ENCODE peak calls at places on chromosomes 16 and 17, in six cellular contexts. X, C, R, L, V and Y are unnamed samples.

GRCh38 chr16:77276686-77277085 is 77.5 kb downstream of the SYCE1L start:
- DNase-seq in V (no peak), R (no peak), X (no peak), L (no peak), C (no peak), Y (no peak)

GRCh38 chr17:43389022-43389947 is 9.5 kb upstream of the ARL4D start:
- DNase-seq in C (peak; percentile 88), X (peak; percentile 79), R (no peak), V (peak; percentile 47), L (peak; percentile 81), Y (peak; percentile 87)

GRCh38 chr17:49989518-49989880 is 5.5 kb downstream of the DLX3 start:
- DNase-seq in C (no peak), V (no peak), R (no peak), X (no peak), L (peak; percentile 2), Y (no peak)

GRCh38 chr17:67779098-67779672 is 46.1 kb upstream of the BPTF start:
- DNase-seq in R (peak; percentile 16), L (peak; percentile 65), X (peak; percentile 61), C (peak; percentile 48), V (peak; percentile 67), Y (peak; percentile 60)

GRCh38 chr17:43011728-43012472 is 5.3 kb downstream of the IFI35 start:
- DNase-seq in V (no peak), R (no peak), L (no peak), X (no peak), C (no peak), Y (no peak)

GRCh38 chr16:20859699-20860098 is 40.5 kb downstream of the DCUN1D3 start:
- DNase-seq in R (no peak), X (no peak), V (no peak), C (no peak), L (no peak), Y (no peak)

GRCh38 chr16:58652741-58653140 is 23.1 kb upstream of the CNOT1 start:
- DNase-seq in L (peak; percentile 56), C (no peak), X (peak; percentile 60), V (no peak), R (no peak), Y (no peak)

GRCh38 chr17:80791758-80792284 is 199.8 kb upstream of the CHMP6 start:
- DNase-seq in X (peak; percentile 100), C (no peak), V (peak; percentile 60), R (peak; percentile 61), L (no peak), Y (peak; percentile 70)

GRCh38 chr17:76922967-76923366 is 54.8 kb downstream of the MGAT5B start:
- DNase-seq in V (no peak), C (no peak), X (no peak), R (no peak), L (no peak), Y (no peak)

GRCh38 chr17:47066095-47066494 is 87.0 kb upstream of the RPRML start:
- DNase-seq in V (peak; percentile 13), X (no peak), L (peak; percentile 10), C (no peak), R (no peak), Y (no peak)

GRCh38 chr17:69335018-69335417 is 8.1 kb upstream of the ABCA5 start:
- DNase-seq in X (peak; percentile 60), L (no peak), C (no peak), V (peak; percentile 39), R (no peak), Y (peak; percentile 47)

GRCh38 chr16:79981814-79982213 is 381.3 kb upstream of the MAF start:
- DNase-seq in L (no peak), R (no peak), X (no peak), C (no peak), V (no peak), Y (no peak)

GRCh38 chr16:24116989-24117388 is 139.1 kb upstream of the CACNG3 start:
- DNase-seq in L (no peak), R (no peak), X (no peak), C (no peak), V (peak; percentile 28), Y (no peak)

GRCh38 chr16:88070341-88070740 is 119.1 kb downstream of the BANP start:
- DNase-seq in R (no peak), X (no peak), V (no peak), L (no peak), C (no peak), Y (no peak)

GRCh38 chr16:77540656-77541055 is 105.8 kb upstream of the ADAMTS18 start:
- DNase-seq in X (no peak), L (no peak), R (no peak), V (no peak), C (no peak), Y (no peak)

GRCh38 chr16:81798311-81799137 is 19.4 kb downstream of the PLCG2 start:
- DNase-seq in X (no peak), V (no peak), R (no peak), C (peak; percentile 51), L (no peak), Y (peak; percentile 95)

GRCh38 chr16:65833171-65833871 is 533.2 kb upstream of the CDH5 start:
- DNase-seq in R (peak; percentile 59), L (no peak), X (peak; percentile 84), C (no peak), V (no peak), Y (no peak)

GRCh38 chr17:27389542-27390140 is 66.6 kb upstream of the KSR1 start:
- DNase-seq in L (no peak), X (no peak), R (no peak), C (no peak), V (no peak), Y (no peak)

GRCh38 chr17:81941484-81942166 is 4.5 kb upstream of the PYCR1 start:
- DNase-seq in X (no peak), V (no peak), C (no peak), R (no peak), L (peak; percentile 62), Y (no peak)

GRCh38 chr17:57862990-57863667 is 13.3 kb upstream of the MRPS23 start:
- DNase-seq in X (no peak), C (no peak), R (no peak), V (no peak), L (no peak), Y (no peak)

GRCh38 chr16:4064950-4065352 is 51.3 kb downstream of the ADCY9 start:
- DNase-seq in L (no peak), R (no peak), C (peak; percentile 59), X (no peak), V (no peak), Y (no peak)

DNA sequence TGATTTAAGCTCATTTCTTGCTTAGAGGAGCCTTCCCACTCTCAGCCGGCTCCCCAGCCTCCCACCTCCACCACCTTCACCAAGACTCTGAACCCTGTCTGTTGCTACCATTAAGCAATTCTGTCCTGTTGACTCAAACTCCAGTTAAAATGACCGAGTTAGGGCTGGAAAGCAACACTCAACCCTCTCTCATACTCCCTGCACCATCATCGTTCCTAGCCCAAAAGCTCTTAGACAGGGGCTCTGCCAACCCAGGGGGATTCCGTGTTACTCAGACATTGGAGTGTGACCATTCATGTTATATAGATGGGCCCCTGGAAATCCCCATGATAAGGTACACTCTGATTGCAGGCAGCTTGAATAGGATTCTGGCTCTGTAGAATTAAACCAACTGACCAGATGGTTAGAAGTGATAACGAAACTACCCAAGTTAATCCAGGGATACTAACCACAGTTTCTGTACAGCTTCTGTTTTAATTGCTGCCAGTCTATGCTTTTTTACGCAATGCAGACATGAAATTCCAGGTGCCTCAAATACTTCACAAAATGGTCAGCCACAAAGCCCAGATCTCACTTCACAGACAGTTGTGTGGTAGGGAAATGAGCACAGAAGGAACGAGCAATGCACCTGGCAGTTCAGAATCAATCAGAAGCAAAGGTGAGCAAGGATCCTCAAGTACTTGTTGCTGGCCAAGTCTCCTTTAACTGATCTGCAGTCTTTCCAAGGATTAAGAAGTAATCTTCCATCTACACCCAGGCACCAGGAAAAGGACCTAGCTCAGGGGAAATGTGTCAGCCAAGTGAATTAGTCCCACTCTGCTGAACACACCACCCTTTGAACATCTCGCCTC is 2.1 kb downstream of the SSTR2 start:
- DNase-seq in V (no peak), L (no peak), C (no peak), R (no peak), X (no peak), Y (peak; percentile 79)
- H3K4me3 ChIP-seq in V (no peak overlapping the region), L (peak overlapping the region; percentile 86), C (no peak overlapping the region), R (peak overlapping the region; percentile 54), X (no peak overlapping the region), Y (peak overlapping the region; percentile 59)

DNA sequence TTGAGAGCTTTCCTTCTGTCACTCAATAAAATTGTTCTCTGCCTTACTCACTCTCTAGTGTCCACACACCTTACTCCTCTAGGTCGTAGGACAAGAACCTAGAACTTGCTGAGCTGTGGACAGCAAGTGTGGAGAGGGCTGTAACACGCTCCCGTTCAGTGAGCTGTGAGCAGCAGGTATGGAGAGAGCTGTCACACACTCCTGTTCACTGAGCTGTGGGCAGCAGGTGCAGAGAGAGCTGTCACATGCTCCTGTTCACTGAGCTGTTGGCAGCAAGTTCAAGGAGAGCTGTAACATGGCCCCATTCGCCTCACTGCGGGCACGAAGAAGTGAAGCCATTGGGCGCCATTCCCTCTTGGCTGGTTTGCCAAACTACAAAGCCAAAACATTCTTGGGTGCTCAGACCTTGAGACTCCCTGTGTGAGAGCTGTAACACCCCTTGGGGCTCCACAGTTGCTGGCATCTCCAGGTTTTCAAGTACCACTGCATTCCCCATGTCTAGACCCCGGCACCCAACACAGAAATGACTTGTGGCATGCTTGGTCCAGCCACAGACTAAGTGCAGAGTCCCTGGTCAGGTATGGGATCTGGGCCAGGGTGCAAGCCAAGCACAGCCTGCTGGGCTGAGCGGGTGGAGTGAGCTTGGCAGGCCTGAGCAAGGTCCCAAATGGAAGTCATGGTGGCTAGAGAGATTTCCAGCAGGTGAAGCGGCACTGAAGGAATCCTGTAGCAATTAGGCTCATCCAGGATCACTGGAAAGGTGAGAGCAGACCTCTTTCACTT is 608.0 kb upstream of the CDH8 start:
- DNase-seq in C (no peak), R (no peak), L (no peak), V (no peak), X (no peak), Y (peak; percentile 71)
- TF ChIP-seq CTCF in C (no peak), R (no peak), L (no peak), V (no peak), X (no peak), Y (no peak)

DNA sequence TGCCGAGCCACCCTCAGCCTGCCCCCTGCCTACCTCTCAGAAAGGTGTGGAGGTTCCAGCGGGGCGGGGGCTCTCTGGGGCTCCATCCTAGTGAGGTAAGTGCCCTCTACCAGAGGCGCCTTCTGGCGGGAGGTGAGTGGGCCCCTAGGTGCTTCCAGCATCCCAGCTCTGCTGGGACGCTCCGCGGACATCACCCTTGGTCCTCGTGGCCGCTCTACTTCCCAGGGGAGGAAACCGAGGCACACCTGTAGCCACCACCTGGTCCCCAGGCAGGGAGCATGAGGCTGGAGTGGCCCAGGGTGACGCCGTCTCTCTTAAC is 1.4 kb downstream of the MCRIP2 start:
- DNase-seq in X (no peak), L (no peak), C (no peak), V (peak; percentile 40), R (no peak), Y (no peak)
- H3K4me3 ChIP-seq in X (peak overlapping the region; percentile 100), L (no peak overlapping the region), C (peak overlapping the region; percentile 49), V (peak overlapping the region; percentile 89), R (peak overlapping the region; percentile 84), Y (peak overlapping the region; percentile 93)

GRCh38 chr16:70808371-70808770 is 7.4 kb upstream of the VAC14 start:
- DNase-seq in L (no peak), X (no peak), R (no peak), C (no peak), V (no peak), Y (no peak)
- TF ChIP-seq CTCF in L (peak; percentile 30), X (no peak), R (no peak), C (no peak), V (peak; percentile 32), Y (no peak)

GRCh38 chr17:40178660-40179059 is 1.4 kb downstream of the RAPGEFL1 start:
- DNase-seq in X (no peak), L (no peak), C (no peak), R (no peak), V (no peak), Y (no peak)
- H3K4me3 ChIP-seq in X (no peak overlapping the region), L (no peak overlapping the region), C (no peak overlapping the region), R (no peak overlapping the region), V (no peak overlapping the region), Y (no peak overlapping the region)